ENCODE peak calls at places on chromosomes 7 and 10, in nine cellular contexts. P is HT1080; C is NCI-H510A; T is ELF-1; J is HS-5; O is stimulated activated CD8-positive, alpha-beta memory T cell treated with anti-CD3 and anti-CD28 coated beads, Interleukin-7, amount 100 ng/mL, for 4 hours; V is prostate gland; S is GM12865; H is HEK293T. M is an unnamed sample.

GRCh38 chr7:155361363-155361680 is 63.6 kb downstream of the INSIG1 start:
- DNase-seq in O (no peak), V (no peak), J (no peak), T (no peak), C (no peak), H (no peak), P (no peak), S (no peak), M (no peak)

GRCh38 chr10:79093658-79094411 is 25.1 kb downstream of the ZMIZ1 start:
- DNase-seq in S (peak; percentile 62), V (peak; percentile 68), O (no peak), C (no peak), P (peak; percentile 30), H (no peak), T (peak; percentile 60), J (no peak), M (peak; percentile 70)

GRCh38 chr10:95476482-95477174 is 84.5 kb downstream of the SORBS1 start:
- DNase-seq in J (no peak), P (no peak), C (no peak), H (no peak), O (no peak), S (peak; percentile 16), T (no peak), V (no peak), M (no peak)

GRCh38 chr10:73439605-73440298 is 6.4 kb upstream of the MSS51 start:
- DNase-seq in C (no peak), T (no peak), J (peak; percentile 33), H (no peak), O (no peak), S (no peak), P (peak; percentile 80), V (no peak), M (peak; percentile 65)

GRCh38 chr10:23095966-23096813 is 811 bp downstream of the MSRB2 start:
- DNase-seq in V (peak; percentile 53), C (no peak), S (peak; percentile 67), T (peak; percentile 54), O (no peak), P (peak; percentile 34), H (peak; percentile 32), J (no peak), M (peak; percentile 69)

GRCh38 chr10:129501652-129502436 is 34.8 kb downstream of the MGMT start:
- DNase-seq in J (no peak), P (no peak), C (no peak), V (no peak), H (no peak), T (no peak), O (no peak), S (peak; percentile 18), M (no peak)

GRCh38 chr7:4470246-4470645 is 211.8 kb upstream of the FOXK1 start:
- DNase-seq in O (no peak), T (peak; percentile 45), H (no peak), V (no peak), P (no peak), S (no peak), C (no peak), J (no peak), M (peak; percentile 19)

GRCh38 chr10:132735341-132735775 is 50.6 kb downstream of the NKX6-2 start:
- DNase-seq in P (no peak), V (no peak), O (no peak), J (no peak), T (no peak), C (no peak), S (no peak), H (no peak), M (no peak)

GRCh38 chr7:149809215-149809614 is 29.0 kb upstream of the ZNF862 start:
- DNase-seq in O (no peak), T (no peak), H (no peak), V (no peak), S (no peak), P (no peak), J (no peak), C (no peak), M (no peak)

M was measured in astrocyte of the hippocampus.